ENCODE peak calls at places on chromosomes 5 and 9, in eight cellular contexts. I, Q, Y, W, P, U, F and A are unnamed samples.

GRCh38 chr9:73869261-73869660 is 627.9 kb upstream of the RORB start:
- DNase-seq in I (peak), Q (no peak), Y (peak), W (peak), P (peak), U (peak), F (no peak), A (no peak)

GRCh38 chr9:19999491-20000057 is 210.7 kb upstream of the SLC24A2 start:
- DNase-seq in I (no peak), Q (no peak), Y (peak), W (peak), P (peak), U (peak), F (no peak), A (no peak)

GRCh38 chr9:136245194-136246150 is at the start of gene QSOX2:
- DNase-seq in I (peak), Q (peak), Y (peak), W (peak), P (peak), U (peak), F (peak), A (no peak)

GRCh38 chr9:9574080-9574479 is 1038.7 kb downstream of the PTPRD start:
- DNase-seq in I (no peak), Q (no peak), Y (no peak), W (no peak), P (no peak), U (no peak), F (no peak), A (no peak)

GRCh38 chr9:136163248-136163850 is 41.6 kb downstream of the LHX3 start:
- DNase-seq in I (no peak), Q (no peak), Y (no peak), W (no peak), P (no peak), U (no peak), F (no peak), A (no peak)

GRCh38 chr5:45765561-45765960 is 69.4 kb upstream of the HCN1 start:
- DNase-seq in I (no peak), Q (no peak), Y (no peak), W (no peak), P (no peak), U (no peak), F (no peak), A (no peak)

GRCh38 chr5:168110384-168110783 is 181.1 kb upstream of the WWC1 start:
- DNase-seq in I (no peak), Q (no peak), Y (no peak), W (no peak), P (no peak), U (no peak), F (no peak), A (no peak)

GRCh38 chr9:113993838-113994540 is 84.1 kb downstream of the AMBP start:
- DNase-seq in I (no peak), Q (no peak), Y (peak), W (peak), P (no peak), U (peak), F (no peak), A (no peak)

GRCh38 chr5:93850311-93850710 is 108.9 kb upstream of the POU5F2 start:
- DNase-seq in I (no peak), Q (no peak), Y (peak), W (no peak), P (no peak), U (no peak), F (no peak), A (no peak)

GRCh38 chr9:130858734-130859705 is 24.0 kb downstream of the ABL1 start:
- DNase-seq in I (no peak), Q (no peak), Y (peak), W (no peak), P (no peak), U (peak), F (no peak), A (no peak)

GRCh38 chr9:130862217-130862616 is 27.2 kb downstream of the ABL1 start:
- DNase-seq in I (no peak), Q (no peak), Y (no peak), W (no peak), P (no peak), U (no peak), F (no peak), A (no peak)

GRCh38 chr9:130861372-130862180 is 26.5 kb downstream of the ABL1 start:
- DNase-seq in I (no peak), Q (no peak), Y (no peak), W (no peak), P (no peak), U (peak), F (no peak), A (no peak)

GRCh38 chr9:130862747-130863146 is 27.7 kb downstream of the ABL1 start:
- DNase-seq in I (no peak), Q (no peak), Y (no peak), W (no peak), P (no peak), U (no peak), F (no peak), A (no peak)

DNA sequence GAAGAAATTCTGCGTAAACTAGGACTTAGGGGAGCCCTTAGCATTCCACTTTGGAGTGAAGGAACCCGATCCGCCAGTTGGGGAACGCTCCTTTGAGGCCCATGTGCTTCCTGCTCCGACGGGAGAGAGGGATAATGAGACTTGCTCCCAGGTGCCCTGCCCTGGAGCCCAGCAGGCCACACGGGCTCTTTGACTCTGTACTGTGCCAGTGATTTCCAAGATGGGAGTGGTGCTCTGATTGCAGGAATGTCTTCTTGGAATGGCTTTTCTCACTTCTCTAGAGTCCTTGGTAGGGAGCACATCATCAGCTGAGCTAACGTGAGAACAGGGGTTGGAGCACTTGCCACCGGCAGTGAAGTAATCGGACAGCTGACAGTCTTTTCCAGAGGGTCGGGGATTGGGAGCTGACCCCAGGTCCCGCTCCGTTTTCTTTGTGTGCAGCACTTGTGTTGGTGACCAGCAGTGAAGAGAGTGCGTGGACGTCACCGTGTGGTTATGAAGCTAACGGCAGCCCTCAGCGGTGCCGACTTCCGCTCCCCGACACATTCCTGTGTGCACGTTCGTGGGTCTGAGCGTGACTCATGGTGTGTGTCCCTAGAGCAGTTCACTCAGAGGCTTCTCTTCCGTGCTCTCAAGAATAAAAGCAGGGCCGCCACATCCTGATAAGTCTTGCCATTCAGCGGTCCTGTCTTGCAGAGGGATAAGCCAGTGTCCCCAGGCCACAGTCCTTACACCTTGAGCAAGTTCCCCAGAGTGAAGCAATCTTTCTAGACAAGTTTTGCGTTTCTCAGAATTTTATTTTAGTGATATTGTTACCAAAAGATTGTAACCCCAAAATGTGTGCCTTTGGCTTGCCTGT is 25.6 kb downstream of the ABL1 start:
- DNase-seq in I (no peak), Q (peak), Y (peak), W (no peak), P (no peak), U (peak), F (peak), A (peak)
- TF ChIP-seq CTCF in I (no peak), Q (peak), Y (peak), W (peak), P (no peak), U (peak), F (peak), A (peak)

DNA sequence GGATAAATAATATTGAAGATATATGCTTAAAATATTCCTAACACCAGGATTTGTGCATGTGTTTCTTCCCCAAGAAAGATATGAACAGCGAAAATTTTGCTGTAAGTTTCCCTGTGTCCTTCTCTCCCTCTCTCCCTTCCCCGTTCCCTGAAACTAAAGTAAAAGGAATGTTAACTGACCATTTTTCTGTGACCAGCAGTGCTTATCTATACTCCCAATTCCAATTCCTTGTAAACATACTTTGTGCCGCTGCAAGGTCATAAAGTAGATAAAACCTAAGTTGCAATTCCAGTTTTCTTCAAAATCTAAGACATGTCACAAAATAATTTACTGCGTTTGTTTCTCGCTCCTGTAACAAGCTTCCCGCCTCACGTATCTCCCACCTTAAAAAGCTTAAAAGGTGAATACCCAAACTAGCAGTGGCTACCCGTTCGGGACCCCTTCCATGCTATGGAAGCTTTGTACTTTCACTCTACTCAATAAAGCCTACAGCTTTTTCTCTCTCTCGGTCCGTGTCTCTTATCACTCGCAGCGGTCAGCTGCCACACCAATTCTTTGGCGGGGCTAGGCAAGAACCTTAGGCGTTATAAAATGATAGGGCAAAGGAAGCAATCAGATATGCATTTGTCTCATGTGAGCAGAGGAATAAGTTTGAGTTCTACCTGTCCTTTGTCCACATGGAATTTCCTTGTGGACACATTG is 1798.0 kb downstream of the EFNA5 start:
- DNase-seq in I (no peak), Q (no peak), Y (no peak), W (no peak), P (no peak), U (peak), F (no peak), A (no peak)
- TF ChIP-seq CTCF in I (no peak), Q (no peak), Y (no peak), W (no peak), P (no peak), U (no peak), F (no peak), A (no peak)

GRCh38 chr9:16152276-16153065 is 599.6 kb downstream of the CCDC171 start:
- DNase-seq in I (no peak), Q (no peak), Y (peak), W (no peak), P (no peak), U (peak), F (peak), A (no peak)

GRCh38 chr9:16155878-16156277 is 603.0 kb downstream of the CCDC171 start:
- DNase-seq in I (no peak), Q (no peak), Y (no peak), W (no peak), P (no peak), U (no peak), F (no peak), A (no peak)

GRCh38 chr9:16153221-16153620 is 600.4 kb downstream of the CCDC171 start:
- DNase-seq in I (no peak), Q (no peak), Y (no peak), W (no peak), P (no peak), U (no peak), F (no peak), A (no peak)

GRCh38 chr9:16157216-16157615 is 604.4 kb downstream of the CCDC171 start:
- DNase-seq in I (no peak), Q (no peak), Y (no peak), W (no peak), P (no peak), U (no peak), F (no peak), A (no peak)

DNA sequence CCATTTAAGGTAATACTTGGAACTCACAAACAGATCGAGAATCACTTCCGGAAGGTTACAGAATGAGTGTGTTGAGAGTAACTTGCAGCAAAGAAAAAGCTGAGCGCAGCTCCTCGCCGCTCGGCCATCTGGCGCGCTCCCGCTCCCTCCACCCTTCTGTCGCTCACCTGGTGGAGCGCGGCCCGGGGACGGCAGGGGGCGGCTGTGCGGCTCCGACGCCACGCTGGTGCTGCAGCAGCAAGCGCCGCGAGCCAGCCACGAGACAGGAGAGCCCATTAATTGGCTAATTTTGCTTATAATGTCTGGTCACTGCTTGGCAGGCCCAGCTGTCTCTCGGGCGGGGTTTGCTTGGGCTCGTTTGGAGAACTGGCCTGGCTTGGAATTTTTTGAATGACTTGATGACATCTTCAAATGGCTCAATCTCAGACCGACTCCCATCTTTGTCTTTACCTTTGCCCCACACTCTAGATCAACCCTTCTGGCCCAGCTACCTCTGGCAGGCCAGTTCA is 601.8 kb downstream of the CCDC171 start:
- DNase-seq in I (peak), Q (no peak), Y (peak), W (no peak), P (peak), U (peak), F (peak), A (no peak)
- TF ChIP-seq CTCF in I (peak), Q (no peak), Y (peak), W (peak), P (no peak), U (peak), F (peak), A (peak)

DNA sequence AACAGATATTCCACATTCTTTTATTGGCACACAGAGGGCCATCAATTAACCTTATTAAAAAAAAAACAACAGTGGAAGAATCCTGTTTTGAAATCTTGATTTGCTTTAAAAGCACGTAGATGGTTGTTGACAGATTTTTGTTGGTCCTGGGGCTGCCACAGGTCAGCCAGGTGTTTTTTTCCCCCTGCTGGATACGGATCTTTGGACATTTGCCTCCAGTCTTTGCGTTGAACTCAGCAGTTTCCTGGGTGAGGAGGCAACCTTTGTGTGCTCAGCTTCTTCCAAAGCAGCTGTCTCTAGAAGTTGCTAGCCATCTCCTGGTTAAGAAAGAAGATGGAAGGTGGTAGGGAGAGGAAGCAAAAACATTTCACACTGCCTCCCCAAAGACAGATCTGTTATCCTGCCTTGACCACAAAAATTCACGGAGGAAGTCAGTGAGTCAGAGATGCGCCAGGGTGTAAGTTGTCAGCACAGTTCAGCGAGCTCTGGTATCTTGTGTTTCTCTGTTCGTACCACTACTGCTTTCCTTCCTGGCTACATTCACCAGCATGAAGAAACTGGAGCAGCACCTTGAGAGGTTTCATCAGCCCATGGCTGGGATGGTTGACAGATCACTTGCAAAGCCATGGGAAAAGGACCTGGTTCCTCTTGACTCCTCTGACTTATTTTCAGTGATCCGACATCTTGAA is 207.3 kb downstream of the ARHGAP26 start:
- DNase-seq in I (no peak), Q (peak), Y (peak), W (peak), P (peak), U (peak), F (no peak), A (no peak)
- TF ChIP-seq CTCF in I (no peak), Q (no peak), Y (no peak), W (no peak), P (no peak), U (no peak), F (no peak), A (no peak)

DNA sequence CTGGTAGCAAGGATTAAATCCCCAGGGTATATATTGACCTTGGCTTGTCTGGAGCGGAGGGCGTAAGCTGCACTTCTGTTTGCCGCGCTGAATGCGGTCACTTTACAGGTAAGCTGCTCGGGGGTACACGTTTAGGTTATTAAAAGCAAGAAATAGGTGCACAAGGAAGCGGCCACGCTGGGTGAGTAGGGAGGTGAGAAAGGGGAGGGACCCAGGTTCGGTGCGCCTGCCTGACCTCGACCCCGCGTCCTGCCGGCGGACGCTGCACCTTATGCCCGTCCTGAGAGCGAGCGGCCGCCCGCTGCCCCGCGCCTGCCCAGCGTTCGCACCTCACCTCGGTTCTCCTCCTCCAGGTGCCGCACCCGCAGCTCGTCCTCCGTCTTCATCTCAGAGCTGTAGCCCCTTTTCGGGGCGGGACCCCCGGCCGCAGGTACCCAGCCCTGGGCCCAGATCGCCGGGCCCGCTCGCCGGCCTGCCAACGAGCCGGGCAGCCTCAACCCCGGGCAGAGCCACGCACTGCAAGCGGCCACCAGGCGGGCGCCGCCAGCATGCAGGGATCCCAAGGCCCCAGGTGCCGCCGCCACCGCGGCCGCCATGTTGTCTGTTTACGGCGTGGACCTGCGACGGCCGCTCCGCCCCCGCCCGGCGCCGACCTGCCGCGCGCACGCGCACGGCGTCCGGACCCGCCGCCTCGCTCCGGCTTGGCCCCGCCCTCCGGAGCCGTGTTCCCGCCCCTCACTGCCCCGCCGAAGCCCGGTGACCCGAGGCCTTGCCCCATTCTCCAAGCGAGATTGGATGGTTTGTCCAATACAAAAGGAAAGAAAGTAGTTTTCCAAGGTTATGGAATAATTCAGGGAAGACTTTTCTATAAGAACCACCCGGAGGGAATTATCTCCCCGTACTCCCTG is at the start of gene AUH:
- DNase-seq in I (peak), Q (no peak), Y (peak), W (peak), P (peak), U (peak), F (peak), A (peak)
- TF ChIP-seq CTCF in I (no peak), Q (no peak), Y (no peak), W (no peak), P (no peak), U (no peak), F (no peak), A (peak)

GRCh38 chr5:76542236-76542635 is 81.0 kb downstream of the F2RL2 start:
- DNase-seq in I (no peak), Q (no peak), Y (no peak), W (no peak), P (no peak), U (no peak), F (no peak), A (no peak)

GRCh38 chr5:76542887-76543690 is 80.1 kb downstream of the F2RL2 start:
- DNase-seq in I (no peak), Q (no peak), Y (peak), W (no peak), P (no peak), U (no peak), F (no peak), A (no peak)

GRCh38 chr5:76546497-76547102 is 76.6 kb downstream of the F2RL2 start:
- DNase-seq in I (peak), Q (no peak), Y (no peak), W (no peak), P (peak), U (no peak), F (no peak), A (no peak)

GRCh38 chr5:76545184-76545583 is 78.0 kb downstream of the F2RL2 start:
- DNase-seq in I (no peak), Q (no peak), Y (no peak), W (no peak), P (no peak), U (no peak), F (no peak), A (no peak)

GRCh38 chr5:76544268-76544926 is 78.8 kb downstream of the F2RL2 start:
- DNase-seq in I (peak), Q (no peak), Y (peak), W (peak), P (peak), U (peak), F (peak), A (no peak)
- TF ChIP-seq CTCF in I (peak), Q (peak), Y (peak), W (peak), P (peak), U (peak), F (peak), A (peak)

GRCh38 chr9:34991833-34992375 is 2.4 kb downstream of the DNAJB5 start:
- DNase-seq in I (no peak), Q (no peak), Y (peak), W (no peak), P (no peak), U (no peak), F (peak), A (no peak)
- TF ChIP-seq CTCF in I (no peak), Q (no peak), Y (peak), W (peak), P (peak), U (peak), F (no peak), A (peak)